ENCODE peak calls at places on chromosomes 13 and 19, in four cellular contexts. O is fibroblast of mammary gland, F is activated B cell treated with CpG ODN at 0.5 μM for 24 hours, G is transverse colon. H is an unnamed sample.

GRCh38 chr19:16224266-16225045 is 26.7 kb downstream of the AP1M1 start:
- DNase-seq in O (no peak), F (no peak), G (no peak), H (no peak)

GRCh38 chr13:64029343-64030093 is 2613.9 kb upstream of the PCDH20 start:
- DNase-seq in O (no peak), F (no peak), G (no peak), H (no peak)

GRCh38 chr13:46321494-46322225 is 65.4 kb downstream of the RUBCNL start:
- DNase-seq in O (peak; percentile 75), F (no peak), G (peak; percentile 49), H (no peak)

GRCh38 chr13:110957181-110957884 is 42.5 kb upstream of the ANKRD10 start:
- DNase-seq in O (peak; percentile 33), F (no peak), G (no peak), H (no peak)

GRCh38 chr13:72530471-72530870 is 197.0 kb downstream of the MZT1 start:
- DNase-seq in O (no peak), F (no peak), G (no peak), H (no peak)

GRCh38 chr19:58279042-58279924 is 528 bp downstream of the ZNF8 start:
- DNase-seq in O (peak; percentile 57), F (peak; percentile 45), G (peak; percentile 63), H (peak; percentile 86)

GRCh38 chr13:106486287-106486686 is 49.2 kb downstream of the EFNB2 start:
- DNase-seq in O (no peak), F (no peak), G (no peak), H (no peak)

GRCh38 chr13:110885966-110886365 is 28.9 kb downstream of the ANKRD10 start:
- DNase-seq in O (no peak), F (no peak), G (no peak), H (no peak)

GRCh38 chr19:367561-367960 is 23.0 kb upstream of the MIER2 start:
- DNase-seq in O (no peak), F (no peak), G (no peak), H (no peak)

GRCh38 chr19:30857388-30857787 is 485.2 kb downstream of the ZNF536 start:
- DNase-seq in O (no peak), F (no peak), G (no peak), H (no peak)

GRCh38 chr19:16673226-16673625 is 12.3 kb downstream of the TMEM38A start:
- DNase-seq in O (no peak), F (no peak), G (no peak), H (no peak)

GRCh38 chr13:76792680-76793334 is 93.4 kb downstream of the KCTD12 start:
- DNase-seq in O (peak; percentile 81), F (no peak), G (no peak), H (no peak)

GRCh38 chr19:15640294-15640903 is at the start of gene CYP4F3:
- DNase-seq in O (no peak), F (no peak), G (peak; percentile 96), H (no peak)

GRCh38 chr19:4278010-4278409 is 1.1 kb upstream of the SHD start:
- DNase-seq in O (no peak), F (no peak), G (no peak), H (no peak)

GRCh38 chr19:47765522-47766358 is 12.8 kb upstream of the SELENOW start:
- DNase-seq in O (peak; percentile 59), F (no peak), G (peak; percentile 72), H (peak; percentile 74)

GRCh38 chr19:34589730-34590129 is 87.2 kb downstream of the SCGB2B2 start:
- DNase-seq in O (no peak), F (no peak), G (no peak), H (no peak)

GRCh38 chr13:33678084-33678483 is 139.9 kb upstream of the RFC3 start:
- DNase-seq in O (no peak), F (no peak), G (no peak), H (no peak)

GRCh38 chr19:50795665-50796073 is 5.5 kb downstream of the ACP4 start:
- DNase-seq in O (peak; percentile 6), F (no peak), G (no peak), H (no peak)

GRCh38 chr19:50794074-50794777 is 4.0 kb downstream of the ACP4 start:
- DNase-seq in O (peak; percentile 27), F (no peak), G (peak; percentile 38), H (no peak)

GRCh38 chr19:50796128-50796633 is 6.0 kb downstream of the ACP4 start:
- DNase-seq in O (no peak), F (no peak), G (no peak), H (no peak)

GRCh38 chr19:50793558-50794065 is 3.4 kb downstream of the ACP4 start:
- DNase-seq in O (no peak), F (no peak), G (no peak), H (no peak)

DNA sequence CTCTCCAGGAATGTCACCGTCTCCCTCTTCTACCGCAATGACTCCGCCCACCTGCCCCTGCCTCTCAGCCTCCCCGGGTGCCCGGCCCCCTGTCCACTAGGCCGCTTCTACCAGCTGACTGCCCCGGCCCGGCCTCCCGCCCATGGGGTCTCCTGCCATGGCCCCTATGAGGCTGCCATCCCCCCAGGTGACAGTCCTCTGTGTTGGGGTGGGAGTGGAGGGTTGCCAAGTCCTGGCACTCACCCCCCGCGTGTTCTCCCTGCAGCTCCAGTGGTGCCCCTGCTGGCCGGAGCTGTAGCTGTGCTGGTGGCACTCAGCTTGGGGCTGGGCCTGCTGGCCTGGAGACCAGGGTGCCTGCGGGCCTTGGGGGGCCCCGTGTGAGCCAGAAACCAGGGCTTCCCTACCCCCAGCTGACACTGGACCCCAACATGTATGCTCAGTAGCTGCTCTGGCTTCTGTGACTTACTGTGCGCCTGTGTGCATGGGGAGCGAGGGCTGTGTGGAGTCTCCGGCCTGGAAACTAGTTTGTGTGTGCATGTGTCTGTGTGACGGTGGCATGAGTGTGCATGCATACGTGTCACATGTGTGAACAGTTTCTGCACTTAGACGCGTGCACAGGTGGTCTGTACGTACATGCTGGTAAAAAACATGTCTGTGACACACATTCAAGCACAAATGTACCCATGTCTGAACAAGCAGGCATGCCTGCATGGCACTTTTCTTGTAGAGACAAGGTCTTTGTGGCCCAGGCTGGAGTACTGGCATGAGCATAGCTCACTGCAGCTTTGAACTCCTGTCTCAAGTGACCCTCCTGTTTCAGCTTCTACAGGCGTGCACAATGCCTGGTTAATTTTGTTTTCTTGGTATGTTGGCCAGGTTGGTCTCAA is 4.8 kb downstream of the ACP4 start:
- DNase-seq in O (peak; percentile 16), F (no peak), G (no peak), H (no peak)
- TF ChIP-seq CTCF in O (peak; percentile 12), F (no peak), G (no peak), H (no peak)

GRCh38 chr19:13260883-13261653 is 110.9 kb downstream of the IER2 start:
- DNase-seq in O (peak; percentile 95), F (peak; percentile 48), G (no peak), H (no peak)
- TF ChIP-seq CTCF in O (peak; percentile 16), F (no peak), G (no peak), H (no peak)

GRCh38 chr13:95002126-95002525 is 289.8 kb upstream of the SOX21 start:
- DNase-seq in O (no peak), F (no peak), G (no peak), H (no peak)
- TF ChIP-seq CTCF in O (no peak), F (no peak), G (no peak), H (no peak)

GRCh38 chr19:13604902-13605586 is 98.8 kb upstream of the CACNA1A start:
- DNase-seq in O (no peak), F (no peak), G (no peak), H (no peak)

GRCh38 chr19:13613447-13613846 is 107.2 kb upstream of the CACNA1A start:
- DNase-seq in O (no peak), F (no peak), G (no peak), H (no peak)

GRCh38 chr19:13611596-13611995 is 105.3 kb upstream of the CACNA1A start:
- DNase-seq in O (no peak), F (no peak), G (no peak), H (no peak)

GRCh38 chr19:13606156-13606555 is 99.9 kb upstream of the CACNA1A start:
- DNase-seq in O (no peak), F (no peak), G (no peak), H (no peak)

GRCh38 chr19:13610042-13610691 is 103.9 kb upstream of the CACNA1A start:
- DNase-seq in O (no peak), F (no peak), G (peak; percentile 21), H (no peak)
- TF ChIP-seq CTCF in O (no peak), F (no peak), G (no peak), H (no peak)

GRCh38 chr13:27279506-27279905 is 8.9 kb downstream of the RASL11A start:
- DNase-seq in O (no peak), F (no peak), G (no peak), H (no peak)

GRCh38 chr13:27283906-27284523 is 13.4 kb downstream of the RASL11A start:
- DNase-seq in O (peak; percentile 44), F (no peak), G (peak; percentile 21), H (no peak)

GRCh38 chr13:27280841-27281240 is 10.2 kb downstream of the RASL11A start:
- DNase-seq in O (no peak), F (no peak), G (no peak), H (no peak)

GRCh38 chr13:27280009-27280646 is 9.5 kb downstream of the RASL11A start:
- DNase-seq in O (no peak), F (no peak), G (no peak), H (no peak)

GRCh38 chr13:27281420-27281819 is 10.8 kb downstream of the RASL11A start:
- DNase-seq in O (no peak), F (no peak), G (peak; percentile 31), H (no peak)
- TF ChIP-seq CTCF in O (no peak), F (no peak), G (no peak), H (no peak)

GRCh38 chr19:17687857-17688784 is at the start of gene UNC13A:
- DNase-seq in O (peak; percentile 20), F (peak; percentile 48), G (peak; percentile 13), H (peak; percentile 86)
- TF ChIP-seq CTCF in O (no peak), F (no peak), G (no peak), H (no peak)

GRCh38 chr13:102845630-102846260 is at the start of gene ERCC5:
- DNase-seq in O (peak; percentile 95), F (peak; percentile 96), G (peak; percentile 96), H (peak; percentile 76)
- TF ChIP-seq CTCF in O (no peak), F (no peak), G (no peak), H (no peak)

GRCh38 chr13:41900918-41901317 is 60.0 kb downstream of the VWA8 start:
- DNase-seq in O (peak; percentile 25), F (no peak), G (no peak), H (no peak)

GRCh38 chr13:41909524-41909923 is 51.4 kb downstream of the VWA8 start:
- DNase-seq in O (no peak), F (no peak), G (no peak), H (no peak)

DNA sequence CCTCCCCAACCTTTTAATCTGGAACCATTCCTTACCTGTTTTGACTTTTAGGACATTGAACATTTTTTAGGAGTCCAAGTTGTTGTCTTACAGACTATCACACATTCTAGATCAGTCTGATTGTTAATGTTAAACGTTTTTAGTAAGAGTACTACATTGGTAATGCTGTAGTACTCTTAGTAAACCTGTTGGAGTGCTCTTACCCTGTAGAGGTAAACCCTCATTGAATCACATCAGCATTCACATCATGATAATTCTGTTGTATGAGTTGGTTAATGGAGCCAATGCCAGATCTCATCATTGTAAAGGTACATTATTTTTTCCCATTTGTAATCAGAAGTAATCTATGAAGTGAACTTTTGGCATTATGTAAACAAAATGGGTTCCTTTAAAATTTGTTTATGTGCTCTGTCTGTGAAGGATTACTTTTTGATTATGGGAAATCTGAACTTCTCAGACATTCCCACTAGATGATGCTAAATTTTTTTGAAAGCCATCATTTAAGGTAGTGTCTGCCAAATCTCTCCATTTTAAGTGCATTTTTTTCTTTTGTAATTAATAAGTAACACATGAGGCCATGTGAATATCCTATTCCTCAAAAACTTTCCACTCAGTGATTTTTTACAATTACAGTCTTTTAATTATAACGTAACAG is 55.2 kb downstream of the VWA8 start:
- DNase-seq in O (peak; percentile 68), F (no peak), G (no peak), H (no peak)
- TF ChIP-seq CTCF in O (peak; percentile 72), F (peak; percentile 30), G (peak; percentile 61), H (no peak)

GRCh38 chr19:54148158-54148557 is 10.6 kb downstream of the CNOT3 start:
- DNase-seq in O (no peak), F (no peak), G (no peak), H (no peak)
- TF ChIP-seq CTCF in O (no peak), F (no peak), G (no peak), H (no peak)